ENCODE peak calls at places on chromosome 1, in seven cellular contexts. Z is colonic mucosa, I is MM.1S, H is GM23248, V is mesendoderm, G is neural progenitor cell, P is H1. X is an unnamed sample.

GRCh38 chr1:226659136-226659535 is 79.9 kb downstream of the ITPKB start:
- DNase-seq in I (no peak), Z (no peak), P (no peak), V (no peak), G (no peak), H (no peak), X (no peak)

GRCh38 chr1:154325583-154326545 is 539 bp downstream of the ATP8B2 start:
- DNase-seq in G (peak), H (peak), V (peak), P (peak), I (peak), Z (peak), X (peak)

GRCh38 chr1:228437424-228437823 is 20.8 kb upstream of the TRIM17 start:
- DNase-seq in V (no peak), I (no peak), G (no peak), P (no peak), H (no peak), Z (no peak), X (no peak)

GRCh38 chr1:29496701-29497100 is 260.4 kb downstream of the PTPRU start:
- DNase-seq in G (no peak), I (no peak), H (no peak), Z (no peak), P (peak), V (no peak), X (no peak)

GRCh38 chr1:205444931-205445652 is 10.8 kb downstream of the BLACAT1 start:
- DNase-seq in I (no peak), V (peak), G (peak), Z (no peak), P (peak), H (no peak), X (no peak)

GRCh38 chr1:33997127-33998047 is 133.5 kb downstream of the HMGB4 start:
- DNase-seq in V (no peak), G (no peak), P (no peak), H (peak), I (no peak), Z (no peak), X (no peak)

GRCh38 chr1:210231846-210232523 is 611 bp upstream of the SERTAD4 start:
- DNase-seq in V (peak), G (no peak), P (no peak), Z (no peak), I (no peak), H (peak), X (peak)

GRCh38 chr1:196558424-196558823 is 49.8 kb downstream of the KCNT2 start:
- DNase-seq in P (no peak), Z (no peak), H (peak), V (peak), G (no peak), I (peak), X (peak)

GRCh38 chr1:223631367-223631977 is 34.0 kb downstream of the CAPN8 start:
- DNase-seq in I (no peak), Z (no peak), H (peak), P (no peak), G (no peak), V (no peak), X (no peak)

GRCh38 chr1:202145325-202146140 is 996 bp upstream of the ARL8A start:
- DNase-seq in V (no peak), H (peak), G (no peak), P (no peak), I (peak), Z (no peak), X (peak)

GRCh38 chr1:226158457-226158856 is 28.1 kb downstream of the ACBD3 start:
- DNase-seq in Z (no peak), V (no peak), I (no peak), H (no peak), G (no peak), P (no peak), X (no peak)

GRCh38 chr1:236052227-236052993 is 12.5 kb downstream of the NID1 start:
- DNase-seq in Z (no peak), G (no peak), P (no peak), V (no peak), H (no peak), I (no peak), X (no peak)

GRCh38 chr1:41482001-41482765 is 2.3 kb downstream of the EDN2 start:
- DNase-seq in I (no peak), P (no peak), Z (peak), V (no peak), G (no peak), H (no peak), X (no peak)

GRCh38 chr1:175725684-175726083 is 17.7 kb downstream of the TNR start:
- DNase-seq in I (peak), V (peak), G (peak), H (peak), Z (no peak), P (no peak), X (peak)

GRCh38 chr1:226654046-226654445 is 85.0 kb downstream of the ITPKB start:
- DNase-seq in I (peak), P (no peak), Z (no peak), H (peak), G (peak), V (peak), X (peak)

GRCh38 chr1:203117611-203118575 is 9.6 kb upstream of the ADORA1 start:
- DNase-seq in I (peak), Z (peak), H (peak), V (peak), P (peak), G (peak), X (peak)

GRCh38 chr1:55368698-55369097 is 153.5 kb upstream of the USP24 start:
- DNase-seq in V (no peak), I (no peak), H (no peak), P (no peak), G (no peak), Z (no peak), X (no peak)

GRCh38 chr1:165143437-165144065 is 213.0 kb downstream of the LMX1A start:
- DNase-seq in G (peak), H (peak), P (peak), I (peak), Z (peak), V (peak), X (no peak)

GRCh38 chr1:92201973-92202372 is 15.7 kb upstream of the C1orf146 start:
- DNase-seq in G (no peak), H (no peak), I (no peak), Z (no peak), P (no peak), V (no peak), X (no peak)

GRCh38 chr1:165899461-165899941 is 72.1 kb downstream of the UCK2 start:
- DNase-seq in P (no peak), H (peak), Z (no peak), V (no peak), I (no peak), G (no peak), X (no peak)

GRCh38 chr1:25786887-25787286 is 13.1 kb upstream of the SELENON start:
- DNase-seq in G (no peak), V (no peak), H (peak), I (no peak), Z (no peak), P (no peak), X (no peak)

GRCh38 chr1:202692959-202693555 is 17.2 kb downstream of the SYT2 start:
- DNase-seq in G (peak), Z (peak), V (peak), I (peak), P (peak), H (peak), X (peak)

GRCh38 chr1:235018720-235019444 is 109.8 kb downstream of the TOMM20 start:
- DNase-seq in V (no peak), P (no peak), G (no peak), I (no peak), Z (no peak), H (no peak), X (no peak)

GRCh38 chr1:94522304-94522703 is 19.3 kb downstream of the F3 start:
- DNase-seq in I (no peak), P (no peak), G (peak), V (peak), Z (peak), H (peak), X (peak)

GRCh38 chr1:72397786-72398185 is 115.4 kb upstream of the NEGR1 start:
- DNase-seq in H (peak), Z (no peak), I (no peak), G (peak), P (no peak), V (no peak), X (peak)

GRCh38 chr1:111127923-111128643 is 11.8 kb downstream of the DRAM2 start:
- DNase-seq in P (no peak), V (no peak), H (no peak), G (no peak), I (no peak), Z (no peak), X (no peak)

DNA sequence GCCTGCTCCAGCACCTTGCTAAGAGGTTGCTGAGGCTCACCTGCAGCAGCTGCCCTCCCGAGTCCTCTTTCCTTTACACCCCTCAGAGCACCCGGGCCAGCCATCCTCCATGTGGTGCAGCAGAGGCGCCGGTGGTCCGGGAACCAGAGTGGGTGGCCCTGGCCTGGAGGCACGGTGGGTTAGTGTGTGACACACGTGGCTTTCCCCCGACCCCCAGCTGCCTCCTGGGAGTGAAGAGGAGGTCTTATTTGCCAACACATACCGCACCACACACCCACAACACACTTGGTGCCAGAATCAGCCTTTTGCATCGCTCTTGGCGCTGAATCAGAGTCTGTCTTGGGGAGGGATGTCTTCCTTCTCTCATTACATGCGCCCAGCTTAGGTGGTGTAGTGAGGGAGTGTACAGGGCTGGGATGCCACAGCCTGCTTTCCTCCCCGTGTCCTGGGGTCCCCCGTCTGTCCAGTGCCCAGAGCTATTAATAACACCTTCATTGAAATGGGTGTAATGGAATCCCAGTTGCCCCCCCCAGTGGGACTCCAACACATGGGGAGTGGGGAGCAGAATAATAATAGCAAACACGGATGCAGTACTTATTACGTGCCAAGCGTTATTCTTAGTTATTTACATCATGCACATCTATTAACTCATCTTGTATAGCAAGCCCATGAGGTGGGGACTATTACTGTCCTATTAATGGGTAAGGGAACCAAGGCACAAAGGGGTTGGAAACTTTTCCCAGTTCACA is 38.2 kb downstream of the MAPKAPK2 start:
- DNase-seq in I (no peak), P (no peak), Z (no peak), H (peak), V (no peak), G (no peak), X (no peak)
- H3K9ac ChIP-seq in I (no peak), P (no peak), Z (no peak), H (peak), V (no peak), G (no peak), X (peak)

GRCh38 chr1:27612718-27613117 is 8.8 kb upstream of the AHDC1 start:
- DNase-seq in I (no peak), Z (no peak), H (no peak), V (no peak), G (no peak), P (no peak), X (no peak)

GRCh38 chr1:27615346-27616004 is 11.5 kb upstream of the AHDC1 start:
- DNase-seq in G (no peak), Z (no peak), I (no peak), P (no peak), H (no peak), V (no peak), X (no peak)

GRCh38 chr1:27614048-27614624 is 10.2 kb upstream of the AHDC1 start:
- DNase-seq in H (no peak), G (no peak), P (no peak), V (no peak), Z (no peak), I (no peak), X (no peak)

GRCh38 chr1:27616441-27616840 is 12.5 kb upstream of the AHDC1 start:
- DNase-seq in P (no peak), V (no peak), H (peak), G (peak), I (no peak), Z (no peak), X (no peak)

DNA sequence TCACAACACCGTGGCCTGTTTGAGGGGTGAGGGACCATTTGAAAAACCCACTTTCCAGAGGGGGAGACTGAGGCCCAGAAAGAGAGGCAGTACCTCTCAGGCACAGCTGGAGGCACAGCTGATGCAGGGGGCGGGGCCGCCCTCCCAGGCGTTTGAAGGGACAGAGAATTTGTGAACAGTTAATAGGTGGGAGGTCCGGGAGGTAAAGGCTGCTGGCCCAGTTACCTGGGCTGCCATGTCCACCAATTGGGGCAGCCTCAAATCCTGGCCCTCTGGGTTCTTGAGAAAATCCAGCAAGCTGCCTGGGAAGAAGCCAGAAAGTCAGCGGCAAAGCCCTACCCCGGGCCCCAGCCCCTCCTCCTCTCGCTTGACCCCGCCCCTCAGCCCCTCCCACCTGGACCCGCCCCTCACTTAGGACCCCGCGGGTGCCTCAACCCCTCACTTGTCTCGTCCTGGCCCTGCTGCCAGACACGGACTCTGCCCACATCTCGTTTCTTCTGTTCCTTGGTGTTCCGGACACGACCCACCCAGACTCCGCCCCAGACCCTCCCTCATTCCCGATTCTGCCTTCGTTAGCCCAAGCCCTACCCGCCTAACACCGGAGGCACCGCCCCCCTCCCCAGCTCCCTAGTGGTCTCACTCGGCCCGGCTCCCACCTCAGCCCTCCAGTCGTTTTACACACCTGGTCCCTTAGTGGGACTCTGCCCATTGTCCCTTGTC is 10.8 kb upstream of the AHDC1 start:
- DNase-seq in V (peak), P (peak), I (no peak), Z (no peak), G (peak), H (no peak), X (no peak)
- H3K9ac ChIP-seq in V (peak), P (no peak), I (no peak), Z (no peak), G (no peak), H (no peak), X (no peak)

GRCh38 chr1:200030791-200031190 is 3.3 kb downstream of the NR5A2 start:
- DNase-seq in I (no peak), V (no peak), H (no peak), P (no peak), G (no peak), Z (no peak), X (no peak)

GRCh38 chr1:200028586-200029034 is 1.1 kb downstream of the NR5A2 start:
- DNase-seq in I (no peak), V (peak), Z (peak), G (peak), P (no peak), H (no peak), X (peak)

GRCh38 chr1:200029624-200030074 is 2.1 kb downstream of the NR5A2 start:
- DNase-seq in P (peak), I (no peak), Z (no peak), G (no peak), H (no peak), V (no peak), X (no peak)

GRCh38 chr1:200027264-200027823 is at the start of gene NR5A2:
- DNase-seq in Z (peak), H (no peak), G (no peak), I (no peak), V (peak), P (no peak), X (no peak)

DNA sequence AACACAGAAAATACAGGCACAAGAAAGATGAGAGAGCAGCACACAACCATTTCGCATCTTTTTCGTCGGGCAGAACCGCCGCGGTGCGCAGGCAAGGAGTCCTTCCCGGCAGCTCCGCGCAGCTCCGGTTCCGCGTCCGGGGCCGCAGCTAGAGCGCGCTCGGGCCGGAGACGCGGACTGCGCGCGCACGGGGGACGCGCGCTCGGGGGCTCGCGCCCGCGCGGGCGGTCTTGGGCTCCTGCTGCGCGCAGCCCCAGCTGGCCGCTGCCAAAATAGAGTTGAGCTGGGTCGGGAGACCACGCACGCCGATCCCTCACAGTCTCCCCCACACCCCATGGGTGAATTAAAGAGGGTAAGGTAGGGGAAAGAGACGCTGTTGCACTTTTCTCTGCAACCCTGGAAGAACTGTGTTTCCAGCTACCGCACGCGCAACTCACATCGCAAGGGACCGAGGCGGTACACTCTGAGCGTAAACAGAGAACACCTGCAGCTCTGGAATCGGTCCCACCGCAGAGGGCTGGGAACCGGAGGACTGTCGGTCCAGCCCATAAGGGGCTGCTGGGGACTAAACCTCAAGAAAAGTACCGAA is 1.6 kb downstream of the NR5A2 start:
- DNase-seq in H (peak), G (peak), P (peak), I (peak), Z (peak), V (peak), X (peak)
- H3K9ac ChIP-seq in H (no peak), G (no peak), P (peak), I (peak), Z (peak), V (peak), X (peak)

GRCh38 chr1:192629602-192630001 is 6.3 kb upstream of the RGS13 start:
- DNase-seq in Z (no peak), H (no peak), I (no peak), V (no peak), P (no peak), G (no peak), X (no peak)
- H3K9ac ChIP-seq in Z (no peak), H (no peak), I (no peak), V (no peak), P (no peak), G (no peak), X (peak)